ENCODE peak calls at places on chromosomes 16 and 17, in five cellular contexts. R, U, L, P and Y are unnamed samples.

GRCh38 chr17:7477392-7478275 is 1.8 kb downstream of the ZBTB4 start:
- DNase-seq in L (peak), P (peak), R (peak), U (peak), Y (no peak)

GRCh38 chr16:28984619-28985135 is at the start of gene LAT:
- DNase-seq in L (no peak), R (peak), U (no peak), P (peak), Y (peak)

GRCh38 chr16:84348386-84348785 is 20.0 kb upstream of the ATP2C2 start:
- DNase-seq in P (no peak), R (no peak), U (no peak), L (peak), Y (no peak)

GRCh38 chr16:28983644-28984043 is 1.2 kb upstream of the LAT start:
- DNase-seq in U (no peak), L (no peak), R (no peak), P (no peak), Y (no peak)

GRCh38 chr16:85834741-85835140 is 35.2 kb downstream of the COX4I1 start:
- DNase-seq in R (no peak), U (no peak), L (no peak), P (no peak), Y (no peak)

GRCh38 chr17:75843577-75844529 is at the start of gene UNC13D:
- DNase-seq in U (no peak), R (peak), L (peak), P (peak), Y (no peak)

GRCh38 chr16:79882292-79882995 is 281.9 kb upstream of the MAF start:
- DNase-seq in P (no peak), L (no peak), U (no peak), R (no peak), Y (no peak)

GRCh38 chr16:85782476-85782875 is 16.9 kb downstream of the EMC8 start:
- DNase-seq in L (no peak), R (no peak), U (no peak), P (no peak), Y (no peak)

GRCh38 chr17:77282524-77283515 is 142.1 kb downstream of the SEC14L1 start:
- DNase-seq in L (no peak), U (no peak), R (peak), P (no peak), Y (peak)

GRCh38 chr16:67528222-67528869 is at the start of gene RIPOR1:
- DNase-seq in L (peak), P (no peak), R (peak), U (no peak), Y (peak)

GRCh38 chr16:81486555-81487061 is 42.0 kb downstream of the CMIP start:
- DNase-seq in R (no peak), U (peak), L (peak), P (no peak), Y (no peak)